ENCODE peak calls at places on chromosomes 11 and 22, in five cellular contexts. O, I, U, G and T are unnamed samples.

GRCh38 chr11:46895821-46896220 is 22.5 kb downstream of the LRP4 start:
- DNase-seq in O (peak; percentile 75), I (peak; percentile 33), U (no peak), G (no peak), T (no peak)

GRCh38 chr22:46513908-46514550 is 23.4 kb downstream of the CELSR1 start:
- DNase-seq in O (no peak), I (no peak), U (no peak), G (no peak), T (no peak)

GRCh38 chr11:46562527-46562926 is 31.3 kb downstream of the AMBRA1 start:
- DNase-seq in O (no peak), I (no peak), U (no peak), G (no peak), T (no peak)

GRCh38 chr11:106262852-106263251 is 185.4 kb downstream of the AASDHPPT start:
- DNase-seq in O (no peak), I (no peak), U (no peak), G (no peak), T (no peak)

GRCh38 chr11:6319001-6319878 is 1.1 kb downstream of the CAVIN3 start:
- DNase-seq in O (peak; percentile 69), I (peak; percentile 66), U (no peak), G (peak; percentile 84), T (no peak)

GRCh38 chr22:47390026-47390970 is 627.8 kb downstream of the TBC1D22A start:
- DNase-seq in O (no peak), I (no peak), U (no peak), G (no peak), T (no peak)

GRCh38 chr11:47394322-47395224 is 13.8 kb upstream of the SLC39A13 start:
- DNase-seq in O (peak; percentile 73), I (no peak), U (no peak), G (no peak), T (no peak)

GRCh38 chr11:104090767-104091166 is 54.3 kb downstream of the DDI1 start:
- DNase-seq in O (no peak), I (peak; percentile 5), U (no peak), G (no peak), T (no peak)

GRCh38 chr11:126411971-126412381 is 56.5 kb downstream of the ST3GAL4 start:
- DNase-seq in O (peak; percentile 53), I (peak; percentile 39), U (no peak), G (peak; percentile 73), T (no peak)

GRCh38 chr22:30830907-30831306 is 136.2 kb downstream of the OSBP2 start:
- DNase-seq in O (peak; percentile 29), I (peak; percentile 87), U (peak; percentile 80), G (peak; percentile 4), T (peak; percentile 84)

GRCh38 chr11:121367434-121367833 is 74.9 kb downstream of the SC5D start:
- DNase-seq in O (no peak), I (peak; percentile 15), U (no peak), G (no peak), T (no peak)

GRCh38 chr22:48141301-48141700 is 1378.9 kb downstream of the TBC1D22A start:
- DNase-seq in O (no peak), I (no peak), U (no peak), G (no peak), T (no peak)

GRCh38 chr11:22752908-22753310 is 76.7 kb downstream of the SVIP start:
- DNase-seq in O (no peak), I (no peak), U (no peak), G (no peak), T (no peak)

GRCh38 chr11:61526956-61527731 is 18.6 kb downstream of the LRRC10B start:
- DNase-seq in O (no peak), I (no peak), U (no peak), G (no peak), T (no peak)

GRCh38 chr11:34284166-34284565 is 73.6 kb downstream of the ABTB2 start:
- DNase-seq in O (no peak), I (no peak), U (no peak), G (no peak), T (no peak)

GRCh38 chr22:39498368-39498767 is 3.7 kb upstream of the MIEF1 start:
- DNase-seq in O (no peak), I (no peak), U (no peak), G (no peak), T (no peak)

GRCh38 chr22:38205261-38206128 is 3.7 kb downstream of the MAFF start:
- DNase-seq in O (peak; percentile 80), I (peak; percentile 89), U (peak; percentile 46), G (peak; percentile 97), T (peak; percentile 66)

GRCh38 chr11:69220581-69221051 is 64.9 kb downstream of the SMIM38 start:
- DNase-seq in O (peak; percentile 11), I (peak; percentile 70), U (no peak), G (peak; percentile 56), T (no peak)

GRCh38 chr11:115775846-115776245 is 271.6 kb upstream of the CADM1 start:
- DNase-seq in O (no peak), I (no peak), U (no peak), G (no peak), T (no peak)

GRCh38 chr22:19147193-19147780 is 2.8 kb downstream of the GSC2 start:
- DNase-seq in O (no peak), I (no peak), U (no peak), G (no peak), T (no peak)

GRCh38 chr11:7574491-7575129 is 60.8 kb downstream of the PPFIBP2 start:
- DNase-seq in O (no peak), I (no peak), U (no peak), G (no peak), T (no peak)

GRCh38 chr11:57514538-57515331 is 767 bp downstream of the SLC43A1 start:
- DNase-seq in O (peak; percentile 71), I (peak; percentile 77), U (no peak), G (no peak), T (no peak)

GRCh38 chr11:65829459-65829858 is 4.3 kb upstream of the SNX32 start:
- DNase-seq in O (no peak), I (no peak), U (no peak), G (no peak), T (no peak)

GRCh38 chr11:77665240-77665965 is 27.8 kb upstream of the CLNS1A start:
- DNase-seq in O (no peak), I (no peak), U (no peak), G (no peak), T (no peak)

GRCh38 chr11:100791103-100791502 is 104.0 kb downstream of the ARHGAP42 start:
- DNase-seq in O (no peak), I (no peak), U (no peak), G (no peak), T (no peak)

GRCh38 chr11:4577761-4578160 is 3.8 kb upstream of the OR52I2 start:
- DNase-seq in O (no peak), I (no peak), U (no peak), G (no peak), T (no peak)

GRCh38 chr11:48900131-48900800 is 83.4 kb downstream of the TRIM51G start:
- DNase-seq in O (no peak), I (no peak), U (no peak), G (peak; percentile 64), T (no peak)

GRCh38 chr11:124915541-124916369 is 3.3 kb upstream of the HEPN1 start:
- DNase-seq in O (no peak), I (no peak), U (no peak), G (no peak), T (no peak)

GRCh38 chr22:42780070-42780540 is 59.4 kb upstream of the A4GALT start:
- DNase-seq in O (peak; percentile 61), I (peak; percentile 87), U (peak; percentile 90), G (peak; percentile 62), T (peak; percentile 89)

GRCh38 chr11:2077061-2077802 is 62.0 kb downstream of the IGF2 start:
- DNase-seq in O (no peak), I (no peak), U (no peak), G (no peak), T (no peak)

GRCh38 chr11:84165139-84165538 is 879.0 kb upstream of the CCDC90B start:
- DNase-seq in O (no peak), I (peak; percentile 6), U (no peak), G (no peak), T (no peak)

GRCh38 chr11:96391698-96392307 is 2.0 kb downstream of the JRKL start:
- DNase-seq in O (no peak), I (no peak), U (no peak), G (no peak), T (no peak)

GRCh38 chr11:133157180-133157579 is 375.1 kb downstream of the OPCML start:
- DNase-seq in O (no peak), I (no peak), U (no peak), G (no peak), T (no peak)

GRCh38 chr11:47443028-47443700 is 5.8 kb downstream of the RAPSN start:
- DNase-seq in O (no peak), I (no peak), U (no peak), G (no peak), T (no peak)

GRCh38 chr11:84924290-84924689 is 702.9 kb downstream of the DLG2 start:
- DNase-seq in O (no peak), I (no peak), U (no peak), G (no peak), T (no peak)